ENCODE peak calls at places on chromosome 16, in five cellular contexts. G is stomach; U is upper lobe of right lung; I is MM.1S; Z is CD4-positive, alpha-beta T cell. W is an unnamed sample.
A peak's percentile ranks its signal among the peaks of the same experiment; 100 is the strongest.

GRCh38 chr16:86971251-86971650 is 345.9 kb downstream of the C16orf95 start:
- DNase-seq in G (no peak), U (peak; percentile 49), I (no peak), Z (no peak), W (no peak)

GRCh38 chr16:49799172-49799571 is 56.7 kb downstream of the ZNF423 start:
- DNase-seq in G (no peak), U (no peak), I (no peak), Z (no peak), W (no peak)

GRCh38 chr16:10552998-10553491 is 27.4 kb downstream of the EMP2 start:
- DNase-seq in G (peak; percentile 30), U (peak; percentile 68), I (peak; percentile 75), Z (peak; percentile 32), W (no peak)

GRCh38 chr16:48117217-48118105 is 38.3 kb downstream of the ABCC12 start:
- DNase-seq in G (no peak), U (peak; percentile 75), I (no peak), Z (peak; percentile 38), W (no peak)

GRCh38 chr16:15559176-15559575 is 83.8 kb downstream of the MARF1 start:
- DNase-seq in G (no peak), U (no peak), I (no peak), Z (no peak), W (no peak)

GRCh38 chr16:87305505-87306391 is 11.4 kb downstream of the C16orf95 start:
- DNase-seq in G (no peak), U (no peak), I (no peak), Z (no peak), W (no peak)

GRCh38 chr16:12330977-12331376 is 354.4 kb downstream of the SNX29 start:
- DNase-seq in G (no peak), U (no peak), I (no peak), Z (no peak), W (no peak)

GRCh38 chr16:85459529-85460251 is 153.4 kb upstream of the GSE1 start:
- DNase-seq in G (peak; percentile 41), U (no peak), I (no peak), Z (no peak), W (no peak)

GRCh38 chr16:50302472-50303005 is 36.2 kb downstream of the ADCY7 start:
- DNase-seq in G (no peak), U (peak; percentile 56), I (no peak), Z (no peak), W (no peak)

GRCh38 chr16:68085259-68086071 is at the start of gene NFATC3:
- DNase-seq in G (peak; percentile 99), U (peak; percentile 100), I (peak; percentile 99), Z (peak; percentile 99), W (peak; percentile 93)

GRCh38 chr16:30368122-30368791 is 2.0 kb downstream of the TBC1D10B start:
- DNase-seq in G (no peak), U (no peak), I (no peak), Z (no peak), W (no peak)

GRCh38 chr16:46974352-46974751 is 878 bp upstream of the DNAJA2 start:
- DNase-seq in G (no peak), U (no peak), I (peak; percentile 61), Z (no peak), W (no peak)

GRCh38 chr16:3878610-3879009 is 1.9 kb downstream of the CREBBP start:
- DNase-seq in G (no peak), U (no peak), I (no peak), Z (no peak), W (no peak)

GRCh38 chr16:11112723-11113348 is 143.2 kb downstream of the SOCS1 start:
- DNase-seq in G (peak; percentile 55), U (no peak), I (no peak), Z (no peak), W (no peak)

GRCh38 chr16:67733734-67734470 is 14.8 kb upstream of the GFOD2 start:
- DNase-seq in G (no peak), U (no peak), I (no peak), Z (no peak), W (no peak)

GRCh38 chr16:9095171-9095570 is 3.7 kb downstream of the HAPSTR1 start:
- DNase-seq in G (no peak), U (no peak), I (no peak), Z (no peak), W (no peak)

GRCh38 chr16:11604783-11605563 is 18.3 kb upstream of the LITAF start:
- DNase-seq in G (no peak), U (peak; percentile 67), I (no peak), Z (no peak), W (no peak)

GRCh38 chr16:51994597-51994996 is 552.3 kb downstream of the TOX3 start:
- DNase-seq in G (peak; percentile 92), U (peak; percentile 77), I (peak; percentile 9), Z (no peak), W (no peak)

GRCh38 chr16:59773330-59773729 is 1039.2 kb upstream of the GOT2 start:
- DNase-seq in G (no peak), U (no peak), I (no peak), Z (no peak), W (no peak)
- H3K9me3 ChIP-seq in G (no peaks in the 10 kb centered on the region), U (no peaks in the 10 kb centered on the region), I (no peaks in the 10 kb centered on the region), Z (no peaks in the 10 kb centered on the region), W (no peaks in the 10 kb centered on the region)

GRCh38 chr16:14525596-14525995 is 104.5 kb downstream of the PARN start:
- DNase-seq in G (no peak), U (no peak), I (no peak), Z (no peak), W (no peak)
- TF ChIP-seq CTCF in G (no peak), U (no peak), I (no peak), Z (no peak), W (no peak)

GRCh38 chr16:79656537-79657115 is 56.1 kb upstream of the MAF start:
- DNase-seq in G (no peak), U (no peak), I (no peak), Z (no peak), W (no peak)
- H3K9me3 ChIP-seq in G (no peaks in the 10 kb centered on the region), U (no peaks in the 10 kb centered on the region), I (no peaks in the 10 kb centered on the region), Z (no peaks in the 10 kb centered on the region), W (no peaks in the 10 kb centered on the region)

GRCh38 chr16:2856061-2856670 is 1.8 kb downstream of the PRSS22 start:
- DNase-seq in G (peak; percentile 72), U (no peak), I (no peak), Z (peak; percentile 32), W (no peak)

GRCh38 chr16:2859686-2860265 is 1.8 kb upstream of the PRSS22 start:
- DNase-seq in G (no peak), U (no peak), I (no peak), Z (no peak), W (no peak)

GRCh38 chr16:2856686-2857450 is 1.1 kb downstream of the PRSS22 start:
- DNase-seq in G (no peak), U (no peak), I (no peak), Z (no peak), W (no peak)

GRCh38 chr16:2857451-2858244 is at the start of gene PRSS22:
- DNase-seq in G (peak; percentile 87), U (peak; percentile 87), I (no peak), Z (no peak), W (no peak)

DNA sequence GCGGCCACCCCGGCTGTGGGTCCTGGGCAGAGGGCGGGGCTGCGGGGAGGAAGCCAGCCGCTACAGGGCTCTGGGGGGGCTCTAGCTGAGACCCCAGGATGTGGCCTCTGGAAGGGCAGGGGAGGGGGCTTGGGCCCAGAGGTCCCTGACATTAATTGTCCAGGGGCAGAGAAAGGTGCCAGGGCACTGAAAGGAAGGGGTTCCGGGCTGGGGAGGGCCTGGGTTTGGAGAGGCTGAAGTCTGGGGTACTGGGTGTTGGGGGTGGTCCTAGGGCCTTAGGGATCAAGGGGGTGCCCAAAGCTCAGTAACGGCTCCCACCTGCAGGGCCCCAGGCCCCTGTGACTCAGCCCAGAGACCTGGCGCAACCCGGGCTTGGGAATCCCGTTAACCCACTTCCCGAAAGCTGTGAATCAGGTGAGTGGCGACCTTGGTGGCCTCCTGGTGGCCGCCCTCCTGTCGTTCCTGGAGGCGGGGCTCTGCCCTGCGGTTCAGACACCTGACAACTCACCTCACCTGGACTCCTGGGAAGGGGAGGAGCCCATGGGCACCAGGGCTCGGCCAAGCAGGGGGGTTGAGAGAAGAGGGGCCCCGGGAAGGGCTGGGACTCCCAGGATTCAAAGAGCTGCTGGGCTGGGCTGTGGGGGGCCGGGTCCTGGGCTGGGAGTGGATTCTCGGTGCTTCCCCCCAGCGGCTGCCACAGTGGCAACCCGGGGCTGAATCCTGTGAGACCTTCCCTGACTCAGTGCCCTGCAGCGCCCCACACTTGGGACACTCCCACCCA is 465 bp upstream of the PRSS22 start:
- DNase-seq in G (peak; percentile 91), U (peak; percentile 93), I (no peak), Z (no peak), W (no peak)
- TF ChIP-seq CTCF in G (no peak), U (no peak), I (no peak), Z (no peak), W (peak; percentile 10)

DNA sequence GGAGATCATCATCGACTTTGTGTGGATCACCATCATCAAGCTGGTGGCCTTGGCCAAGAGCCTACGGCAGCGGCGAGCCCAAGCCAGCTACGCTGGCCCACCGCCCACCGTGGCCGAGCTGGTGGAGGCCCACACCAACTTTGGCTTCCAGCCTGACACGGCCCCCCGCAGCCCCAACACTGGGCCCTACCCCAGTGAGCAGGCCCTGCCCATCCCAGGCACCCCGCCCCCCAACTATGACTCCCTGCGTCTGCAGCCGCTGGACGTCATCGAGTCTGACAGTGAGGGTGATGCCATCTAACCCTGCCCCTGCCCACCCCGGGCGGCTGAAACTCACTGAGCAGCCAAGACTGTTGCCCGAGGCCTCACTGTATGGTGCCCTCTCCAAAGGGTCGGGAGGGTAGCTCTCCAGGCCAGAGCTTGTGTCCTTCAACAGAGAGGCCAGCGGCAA is 72.5 kb downstream of the COG7 start:
- DNase-seq in G (no peak), U (no peak), I (no peak), Z (no peak), W (no peak)
- H3K9me3 ChIP-seq in G (no peaks in the 10 kb centered on the region), U (no peaks in the 10 kb centered on the region), I (no peaks in the 10 kb centered on the region), Z (no peaks in the 10 kb centered on the region), W (no peaks in the 10 kb centered on the region)

GRCh38 chr16:1430759-1431496 is at the start of gene PERCC1:
- DNase-seq in G (peak; percentile 79), U (no peak), I (no peak), Z (no peak), W (no peak)
- TF ChIP-seq CTCF in G (no peak), U (no peak), I (no peak), Z (no peak), W (no peak)

GRCh38 chr16:64035337-64035736 is 1086.5 kb downstream of the CDH11 start:
- DNase-seq in G (no peak), U (no peak), I (no peak), Z (no peak), W (no peak)
- H3K9me3 ChIP-seq in G (no peaks in the 10 kb centered on the region), U (no peaks in the 10 kb centered on the region), I (no peaks in the 10 kb centered on the region), Z (peaks cover 8% of the 10 kb centered on the region), W (no peaks in the 10 kb centered on the region)

DNA sequence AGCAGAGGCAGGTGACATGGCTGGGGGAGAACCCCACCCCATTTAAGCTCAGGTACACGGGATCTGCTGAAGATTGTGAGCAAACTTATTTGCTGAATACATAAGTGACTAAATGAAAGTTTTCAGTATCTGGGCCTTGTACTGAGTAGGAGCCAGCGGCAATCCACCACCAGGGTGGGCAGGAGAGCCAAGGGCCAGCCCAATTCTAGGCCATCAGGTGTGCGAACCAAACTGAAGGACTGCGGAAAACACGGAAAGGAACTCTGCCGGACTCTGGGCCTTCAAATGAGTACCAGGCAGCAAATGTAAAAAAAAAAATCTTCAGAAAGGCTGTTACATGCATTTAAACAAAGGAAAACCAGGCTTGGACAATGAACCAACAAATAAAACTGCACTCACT is 19.7 kb downstream of the ARHGAP17 start:
- DNase-seq in G (no peak), U (no peak), I (no peak), Z (no peak), W (no peak)
- TF ChIP-seq CTCF in G (no peak), U (no peak), I (no peak), Z (no peak), W (no peak)